ENCODE peak calls at places on chromosome 19, in four cellular contexts. W, S, H and L are unnamed samples.

GRCh38 chr19:45900661-45901431 is 1.6 kb downstream of the MYPOP start:
- DNase-seq in W (no peak), S (no peak), H (no peak), L (no peak)

GRCh38 chr19:50358483-50359431 is 6.7 kb downstream of the NAPSA start:
- DNase-seq in W (peak), S (peak), H (peak), L (peak)

GRCh38 chr19:11142528-11143171 is 12.9 kb downstream of the SPC24 start:
- DNase-seq in W (no peak), S (peak), H (no peak), L (no peak)

GRCh38 chr19:47778954-47779351 is 450 bp downstream of the SELENOW start:
- DNase-seq in W (no peak), S (no peak), H (peak), L (no peak)

GRCh38 chr19:5369962-5370367 is 29.4 kb upstream of the PTPRS start:
- DNase-seq in W (peak), S (peak), H (peak), L (no peak)

GRCh38 chr19:48283908-48284307 is 14.0 kb downstream of the ZNF114 start:
- DNase-seq in W (no peak), S (no peak), H (no peak), L (no peak)

GRCh38 chr19:52658595-52658994 is 20.4 kb upstream of the ZNF83 start:
- DNase-seq in W (no peak), S (no peak), H (no peak), L (no peak)

GRCh38 chr19:5588441-5588840 is 20.7 kb upstream of the TINCR start:
- DNase-seq in W (no peak), S (no peak), H (no peak), L (no peak)

GRCh38 chr19:10061717-10062310 is 24.3 kb upstream of the SHFL start:
- DNase-seq in W (no peak), S (no peak), H (no peak), L (no peak)

GRCh38 chr19:17757125-17757524 is 5.8 kb downstream of the FCHO1 start:
- DNase-seq in W (no peak), S (peak), H (no peak), L (no peak)

GRCh38 chr19:53782698-53783097 is 41.4 kb downstream of the NLRP12 start:
- DNase-seq in W (no peak), S (no peak), H (no peak), L (no peak)

GRCh38 chr19:55070755-55071502 is 4.7 kb upstream of the EPS8L1 start:
- DNase-seq in W (no peak), S (peak), H (no peak), L (no peak)

GRCh38 chr19:14006766-14007562 is 844 bp upstream of the RFX1 start:
- DNase-seq in W (no peak), S (no peak), H (no peak), L (no peak)

GRCh38 chr19:34128558-34129250 is 43.6 kb upstream of the LSM14A start:
- DNase-seq in W (no peak), S (peak), H (no peak), L (no peak)

GRCh38 chr19:38731654-38732301 is 12.5 kb downstream of the CAPN12 start:
- DNase-seq in W (no peak), S (no peak), H (no peak), L (no peak)

GRCh38 chr19:1475751-1476437 is 3.1 kb downstream of the C19orf25 start:
- DNase-seq in W (no peak), S (no peak), H (no peak), L (no peak)

GRCh38 chr19:641702-642101 is 2.0 kb downstream of the FGF22 start:
- DNase-seq in W (no peak), S (peak), H (no peak), L (no peak)

GRCh38 chr19:17406039-17406886 is 833 bp upstream of the BST2 start:
- DNase-seq in W (no peak), S (peak), H (peak), L (no peak)

GRCh38 chr19:30799854-30800755 is 427.9 kb downstream of the ZNF536 start:
- DNase-seq in W (peak), S (peak), H (peak), L (no peak)

GRCh38 chr19:13689050-13689449 is 75.3 kb upstream of the MRI1 start:
- DNase-seq in W (no peak), S (peak), H (peak), L (no peak)

GRCh38 chr19:14347999-14348889 is 33.0 kb upstream of the ADGRE5 start:
- DNase-seq in W (peak), S (peak), H (peak), L (peak)